ENCODE peak calls at places on chromosomes 4 and X, in six cellular contexts. G is colonic mucosa, L is tibial artery, W is GM23338, K is ovary, M is hepatocyte. P is an unnamed sample. For H3K4me1, the result is how much of the 10 kb centered on the place peaks cover.

GRCh38 chr4:40333921-40334352 is 1.2 kb upstream of the CHRNA9 start:
- DNase-seq in M (peak), K (no peak), L (no peak), G (no peak), W (peak), P (no peak)

GRCh38 chr4:187608001-187608421 is 387.6 kb upstream of the ZFP42 start:
- DNase-seq in G (no peak), W (no peak), K (no peak), M (no peak), L (no peak), P (no peak)

GRCh38 chrX:21806691-21807090 is 32.7 kb upstream of the MBTPS2 start:
- DNase-seq in L (no peak), M (no peak), G (no peak), K (no peak), W (no peak), P (no peak)

GRCh38 chr4:147984065-147984777 is 252.3 kb downstream of the ARHGAP10 start:
- DNase-seq in L (no peak), G (peak), K (no peak), W (peak), M (peak), P (no peak)

GRCh38 chr4:3320361-3321023 is 27.7 kb downstream of the RGS12 start:
- DNase-seq in K (no peak), G (peak), M (peak), W (no peak), L (no peak), P (peak)

GRCh38 chrX:46626566-46626965 is 53.0 kb downstream of the CHST7 start:
- DNase-seq in M (no peak), L (peak), W (no peak), K (no peak), G (no peak), P (no peak)

GRCh38 chr4:7430965-7431695 is 3.6 kb downstream of the PSAPL1 start:
- DNase-seq in G (no peak), W (no peak), M (no peak), K (no peak), L (no peak), P (no peak)

GRCh38 chr4:103424853-103425252 is 226.7 kb upstream of the CENPE start:
- DNase-seq in W (peak), K (no peak), L (no peak), G (no peak), M (peak), P (no peak)

GRCh38 chr4:114087596-114088230 is 108.3 kb upstream of the ARSJ start:
- DNase-seq in L (no peak), G (no peak), K (no peak), M (no peak), W (no peak), P (no peak)

GRCh38 chr4:86220137-86220536 is 139.7 kb downstream of the MAPK10 start:
- DNase-seq in G (no peak), M (no peak), L (no peak), W (no peak), K (no peak), P (no peak)

GRCh38 chrX:34343001-34343400 is 210.9 kb upstream of the FAM47A start:
- DNase-seq in K (no peak), W (no peak), L (no peak), M (no peak), G (no peak), P (no peak)

GRCh38 chr4:38449506-38450174 is 214.4 kb upstream of the KLF3 start:
- DNase-seq in K (no peak), G (peak), W (peak), M (no peak), L (no peak), P (no peak)

GRCh38 chr4:186709509-186709908 is 14.1 kb downstream of the FAT1 start:
- DNase-seq in W (no peak), L (no peak), K (no peak), M (no peak), G (no peak), P (no peak)

GRCh38 chrX:139560221-139560620 is 29.7 kb downstream of the F9 start:
- DNase-seq in G (no peak), M (no peak), L (no peak), K (no peak), W (no peak), P (no peak)

GRCh38 chr4:123740236-123740635 is 343.6 kb downstream of the SPRY1 start:
- DNase-seq in G (no peak), K (no peak), W (no peak), L (no peak), M (no peak), P (no peak)

GRCh38 chrX:112910418-112910817 is 69.8 kb upstream of the AMOT start:
- DNase-seq in K (no peak), L (no peak), G (no peak), W (no peak), M (no peak), P (no peak)

GRCh38 chr4:85776579-85776978 is 301.6 kb downstream of the ARHGAP24 start:
- DNase-seq in G (no peak), M (no peak), K (no peak), L (no peak), W (no peak), P (no peak)

GRCh38 chrX:13376857-13377441 is 57.1 kb upstream of the ATXN3L start:
- DNase-seq in G (no peak), K (no peak), M (peak), L (no peak), W (no peak), P (no peak)

GRCh38 chr4:7247521-7247920 is 55.2 kb downstream of the SORCS2 start:
- DNase-seq in M (no peak), G (no peak), L (no peak), K (no peak), W (no peak), P (no peak)

GRCh38 chr4:17276821-17277220 is 235.1 kb downstream of the QDPR start:
- DNase-seq in G (peak), W (no peak), L (peak), K (peak), M (no peak), P (peak)

GRCh38 chrX:110418220-110418856 is 59.7 kb downstream of the RTL9 start:
- DNase-seq in W (peak), K (peak), L (no peak), G (no peak), M (peak), P (no peak)

GRCh38 chr4:81031389-81032173 is 1.1 kb downstream of the BMP3 start:
- DNase-seq in W (peak), L (no peak), K (no peak), G (peak), M (no peak), P (no peak)

GRCh38 chrX:110081740-110082139 is 78.8 kb downstream of the TMEM164 start:
- DNase-seq in K (peak), W (no peak), M (no peak), L (peak), G (no peak), P (peak)

GRCh38 chrX:100319716-100320115 is 90.4 kb downstream of the PCDH19 start:
- DNase-seq in W (no peak), L (no peak), M (no peak), K (no peak), G (no peak), P (no peak)

GRCh38 chr4:183344523-183345255 is 22.5 kb upstream of the CLDN24 start:
- DNase-seq in L (no peak), W (no peak), M (no peak), G (no peak), K (no peak), P (no peak)

GRCh38 chrX:115972717-115973116 is 197.8 kb upstream of the AGTR2 start:
- DNase-seq in M (peak), L (no peak), W (no peak), K (no peak), G (no peak), P (no peak)

GRCh38 chrX:115970718-115971117 is 199.8 kb upstream of the AGTR2 start:
- DNase-seq in K (no peak), G (no peak), L (no peak), W (no peak), M (no peak), P (no peak)

GRCh38 chrX:115966920-115967319 is 203.6 kb upstream of the AGTR2 start:
- DNase-seq in M (no peak), K (no peak), G (no peak), W (no peak), L (no peak), P (no peak)

DNA sequence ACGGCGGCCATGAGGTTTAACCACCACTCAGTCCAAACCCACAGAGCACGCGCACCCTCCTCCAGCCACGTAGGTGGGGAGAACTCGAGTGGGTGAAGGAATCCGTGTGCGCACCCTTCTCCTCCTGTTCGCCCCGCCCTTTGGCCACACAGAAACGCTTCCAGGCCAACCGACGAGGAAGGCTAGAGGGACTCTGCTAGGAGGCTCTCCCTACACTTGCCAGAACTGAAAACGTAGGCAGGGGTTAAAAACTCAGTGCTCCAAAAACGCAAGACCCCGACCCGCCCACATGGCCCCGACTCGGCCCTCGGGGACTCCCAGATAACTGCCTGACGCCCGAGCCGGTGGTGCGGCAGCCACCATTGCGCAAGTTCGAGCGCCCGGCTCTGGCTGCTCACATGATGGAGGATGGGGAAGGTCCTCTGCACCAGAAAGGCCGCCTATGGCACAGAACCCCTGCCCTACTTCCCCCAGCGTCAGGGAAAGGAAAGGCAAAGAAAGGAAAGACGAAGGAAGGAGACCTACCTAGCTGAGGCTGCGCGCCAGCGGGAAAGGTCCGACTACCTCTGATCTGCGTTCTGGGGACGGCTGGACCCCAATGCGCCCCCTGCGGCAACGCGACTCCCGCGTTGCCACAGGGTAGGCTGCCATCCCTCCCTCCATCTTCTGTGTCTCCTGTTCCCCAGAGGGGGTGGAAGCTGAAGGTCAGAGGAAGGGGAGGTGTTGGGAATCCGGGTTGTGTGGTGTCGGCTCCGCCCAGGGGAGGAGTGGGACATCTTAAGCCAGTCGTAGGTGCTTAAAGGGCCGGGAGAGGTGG is 201.9 kb upstream of the AGTR2 start:
- DNase-seq in M (peak), W (peak), K (peak), G (peak), L (no peak), P (peak)
- TF ChIP-seq CTCF in M (peak), W (peak), K (no peak), G (no peak), L (no peak), P (no peak)

DNA sequence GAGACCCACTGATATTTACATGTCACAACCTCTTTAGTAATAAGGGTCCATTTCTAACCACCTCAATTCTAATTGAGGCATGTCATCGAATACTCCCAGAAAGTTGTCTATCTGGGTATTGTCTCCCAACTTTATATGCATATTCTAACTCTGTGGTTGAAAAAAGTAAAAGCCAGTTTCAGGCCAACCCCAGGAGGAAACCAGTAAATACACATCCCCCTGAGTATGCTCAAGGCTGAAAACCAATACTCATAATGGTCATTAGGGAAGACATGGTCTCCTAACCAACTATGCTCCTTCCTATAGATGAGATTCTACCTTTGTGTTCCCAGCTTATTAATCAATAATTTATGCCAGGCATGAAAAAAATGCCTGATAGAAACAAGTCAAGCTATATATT is 96.6 kb downstream of the SH3KBP1 start:
- DNase-seq in K (no peak), W (no peak), L (no peak), M (no peak), G (no peak), P (no peak)
- H3K4me1 ChIP-seq in K (under half), W (under half), L (under half), M (under half), G (under half), P (under half)

DNA sequence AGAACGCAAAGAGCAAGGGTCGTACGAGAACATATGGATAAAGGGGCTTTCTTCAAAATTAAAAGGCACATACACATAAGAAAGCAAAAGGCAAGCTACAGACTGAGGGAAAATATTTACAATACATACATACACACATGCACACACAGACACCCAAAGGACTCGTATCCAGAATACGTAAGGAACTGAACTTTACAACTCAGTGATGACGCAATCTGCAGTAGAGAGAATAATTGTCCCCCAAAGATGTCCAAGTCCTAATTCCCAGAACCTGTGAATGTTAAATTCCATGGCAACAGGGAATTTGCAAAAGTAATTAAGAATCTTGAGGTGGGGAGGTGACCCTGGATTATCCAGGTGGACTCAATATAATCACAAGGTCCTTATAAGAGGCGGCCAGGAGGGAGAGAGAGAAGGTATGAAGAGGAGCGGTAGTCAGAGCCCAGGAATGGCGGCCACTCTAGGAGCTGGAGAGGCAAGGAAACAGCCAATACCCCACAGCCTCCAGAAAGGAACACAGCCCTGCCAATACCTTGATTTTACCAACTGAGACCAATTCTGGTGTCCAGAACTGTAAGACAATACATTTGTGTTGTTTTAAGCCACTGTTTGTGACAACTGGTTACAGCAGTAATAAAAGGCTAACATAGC is 27.5 kb upstream of the STS start:
- DNase-seq in G (no peak), W (no peak), K (no peak), L (no peak), M (no peak), P (no peak)
- H3K27ac ChIP-seq in G (peak), W (no peak), K (no peak), L (no peak), M (peak), P (peak)

GRCh38 chr4:88062843-88063242 is 55.4 kb downstream of the PKD2 start:
- DNase-seq in K (no peak), M (peak), W (no peak), G (no peak), L (no peak), P (no peak)
- TF ChIP-seq CTCF in K (no peak), M (no peak), W (no peak), G (no peak), L (no peak), P (no peak)

GRCh38 chr4:8858925-8859210 is 12.8 kb downstream of the HMX1 start:
- DNase-seq in K (no peak), L (no peak), M (no peak), W (no peak), G (no peak), P (no peak)
- H3K4me1 ChIP-seq in K (under half), L (under half), M (under half), W (under half), G (under half), P (under half)

P was measured in left ventricle myocardium inferior.